ENCODE peak calls at places on chromosomes 7 and 10, in nine cellular contexts. One of them, this sample, is unnamed.
A peak's percentile ranks its signal among the peaks of the same experiment; 100 is the strongest.

GRCh38 chr7:33050425-33051318 is 11.9 kb downstream of the NT5C3A start:
- DNase-seq in neural progenitor cell: peak; percentile 33
- DNase-seq in tibial nerve: peak; percentile 58
- DNase-seq in Peyer's patch: no peak
- DNase-seq in cardiac muscle cell: peak; percentile 36
- DNase-seq in GM12878: no peak
- DNase-seq in hepatocyte: peak; percentile 56
- DNase-seq in AG04450: no peak
- DNase-seq in coronary artery: no peak
- DNase-seq in this sample: peak; percentile 53

GRCh38 chr7:34652784-34653183 is 5.2 kb upstream of the NPSR1 start:
- DNase-seq in AG04450: no peak
- DNase-seq in cardiac muscle cell: no peak
- DNase-seq in GM12878: no peak
- DNase-seq in tibial nerve: no peak
- DNase-seq in hepatocyte: peak; percentile 39
- DNase-seq in Peyer's patch: no peak
- DNase-seq in coronary artery: no peak
- DNase-seq in neural progenitor cell: no peak
- DNase-seq in this sample: no peak

GRCh38 chr10:35420827-35421552 is 84.7 kb downstream of the CCNY start:
- DNase-seq in cardiac muscle cell: no peak
- DNase-seq in coronary artery: no peak
- DNase-seq in tibial nerve: no peak
- DNase-seq in neural progenitor cell: no peak
- DNase-seq in GM12878: no peak
- DNase-seq in AG04450: no peak
- DNase-seq in hepatocyte: no peak
- DNase-seq in Peyer's patch: no peak
- DNase-seq in this sample: no peak

GRCh38 chr10:6037422-6037821 is 24.7 kb downstream of the IL2RA start:
- DNase-seq in coronary artery: no peak
- DNase-seq in AG04450: no peak
- DNase-seq in tibial nerve: no peak
- DNase-seq in GM12878: no peak
- DNase-seq in cardiac muscle cell: no peak
- DNase-seq in neural progenitor cell: no peak
- DNase-seq in Peyer's patch: no peak
- DNase-seq in hepatocyte: no peak
- DNase-seq in this sample: no peak

GRCh38 chr10:12782537-12782936 is 219.0 kb downstream of the CCDC3 start:
- DNase-seq in AG04450: no peak
- DNase-seq in cardiac muscle cell: peak; percentile 48
- DNase-seq in coronary artery: no peak
- DNase-seq in neural progenitor cell: peak; percentile 52
- DNase-seq in GM12878: no peak
- DNase-seq in tibial nerve: no peak
- DNase-seq in hepatocyte: peak; percentile 54
- DNase-seq in Peyer's patch: no peak
- DNase-seq in this sample: peak; percentile 54

GRCh38 chr10:70672165-70672992 is at the start of gene ADAMTS14:
- DNase-seq in neural progenitor cell: peak; percentile 80
- DNase-seq in Peyer's patch: no peak
- DNase-seq in cardiac muscle cell: peak; percentile 76
- DNase-seq in GM12878: no peak
- DNase-seq in tibial nerve: no peak
- DNase-seq in coronary artery: no peak
- DNase-seq in hepatocyte: peak; percentile 62
- DNase-seq in AG04450: no peak
- DNase-seq in this sample: no peak

GRCh38 chr7:46568420-46569116 is 647.5 kb upstream of the IGFBP3 start:
- DNase-seq in hepatocyte: no peak
- DNase-seq in GM12878: no peak
- DNase-seq in tibial nerve: no peak
- DNase-seq in AG04450: no peak
- DNase-seq in coronary artery: no peak
- DNase-seq in neural progenitor cell: no peak
- DNase-seq in cardiac muscle cell: no peak
- DNase-seq in Peyer's patch: peak; percentile 55
- DNase-seq in this sample: no peak

GRCh38 chr10:34489973-34490372 is 325.1 kb downstream of the PARD3 start:
- DNase-seq in hepatocyte: peak; percentile 41
- DNase-seq in GM12878: no peak
- DNase-seq in cardiac muscle cell: no peak
- DNase-seq in tibial nerve: no peak
- DNase-seq in AG04450: peak; percentile 8
- DNase-seq in neural progenitor cell: no peak
- DNase-seq in coronary artery: no peak
- DNase-seq in Peyer's patch: no peak
- DNase-seq in this sample: no peak

GRCh38 chr7:1639071-1639470 is 31.0 kb upstream of the ELFN1 start:
- DNase-seq in GM12878: no peak
- DNase-seq in tibial nerve: no peak
- DNase-seq in AG04450: no peak
- DNase-seq in neural progenitor cell: no peak
- DNase-seq in coronary artery: no peak
- DNase-seq in hepatocyte: no peak
- DNase-seq in Peyer's patch: peak; percentile 40
- DNase-seq in cardiac muscle cell: no peak
- DNase-seq in this sample: no peak

GRCh38 chr7:98996162-98996552 is 117.8 kb downstream of the TRRAP start:
- DNase-seq in Peyer's patch: no peak
- DNase-seq in coronary artery: no peak
- DNase-seq in hepatocyte: no peak
- DNase-seq in cardiac muscle cell: no peak
- DNase-seq in neural progenitor cell: no peak
- DNase-seq in tibial nerve: no peak
- DNase-seq in GM12878: peak; percentile 65
- DNase-seq in AG04450: no peak
- DNase-seq in this sample: peak; percentile 88

GRCh38 chr10:4131407-4132215 is 346.6 kb upstream of the KLF6 start:
- DNase-seq in neural progenitor cell: no peak
- DNase-seq in Peyer's patch: no peak
- DNase-seq in hepatocyte: peak; percentile 15
- DNase-seq in coronary artery: no peak
- DNase-seq in cardiac muscle cell: no peak
- DNase-seq in tibial nerve: no peak
- DNase-seq in AG04450: peak; percentile 65
- DNase-seq in GM12878: peak; percentile 66
- DNase-seq in this sample: peak; percentile 87

GRCh38 chr10:72259491-72260214 is 14.1 kb upstream of the DDIT4 start:
- DNase-seq in hepatocyte: peak; percentile 64
- DNase-seq in Peyer's patch: peak; percentile 55
- DNase-seq in cardiac muscle cell: no peak
- DNase-seq in tibial nerve: no peak
- DNase-seq in AG04450: no peak
- DNase-seq in GM12878: no peak
- DNase-seq in coronary artery: no peak
- DNase-seq in neural progenitor cell: no peak
- DNase-seq in this sample: peak; percentile 62

GRCh38 chr7:79452032-79452494 is 1.4 kb downstream of the MAGI2 start:
- DNase-seq in coronary artery: peak; percentile 93
- DNase-seq in AG04450: peak; percentile 53
- DNase-seq in hepatocyte: peak; percentile 93
- DNase-seq in Peyer's patch: peak; percentile 64
- DNase-seq in GM12878: no peak
- DNase-seq in cardiac muscle cell: peak; percentile 91
- DNase-seq in neural progenitor cell: peak; percentile 82
- DNase-seq in tibial nerve: peak; percentile 91
- DNase-seq in this sample: no peak

GRCh38 chr10:110355922-110356627 is 51.4 kb upstream of the SMNDC1 start:
- DNase-seq in tibial nerve: no peak
- DNase-seq in coronary artery: no peak
- DNase-seq in AG04450: no peak
- DNase-seq in neural progenitor cell: no peak
- DNase-seq in hepatocyte: no peak
- DNase-seq in GM12878: no peak
- DNase-seq in cardiac muscle cell: no peak
- DNase-seq in Peyer's patch: no peak
- DNase-seq in this sample: peak; percentile 72

GRCh38 chr10:110352930-110353243 is 48.2 kb upstream of the SMNDC1 start:
- DNase-seq in AG04450: no peak
- DNase-seq in neural progenitor cell: no peak
- DNase-seq in tibial nerve: no peak
- DNase-seq in cardiac muscle cell: no peak
- DNase-seq in coronary artery: no peak
- DNase-seq in Peyer's patch: no peak
- DNase-seq in GM12878: no peak
- DNase-seq in hepatocyte: no peak
- DNase-seq in this sample: no peak

GRCh38 chr10:110355181-110355831 is 50.6 kb upstream of the SMNDC1 start:
- DNase-seq in coronary artery: no peak
- DNase-seq in hepatocyte: no peak
- DNase-seq in cardiac muscle cell: no peak
- DNase-seq in tibial nerve: no peak
- DNase-seq in AG04450: no peak
- DNase-seq in Peyer's patch: no peak
- DNase-seq in GM12878: peak; percentile 58
- DNase-seq in neural progenitor cell: no peak
- DNase-seq in this sample: peak; percentile 87

GRCh38 chr10:110354322-110354766 is 49.6 kb upstream of the SMNDC1 start:
- DNase-seq in coronary artery: no peak
- DNase-seq in cardiac muscle cell: peak; percentile 87
- DNase-seq in hepatocyte: peak; percentile 84
- DNase-seq in AG04450: peak; percentile 59
- DNase-seq in tibial nerve: peak; percentile 85
- DNase-seq in neural progenitor cell: peak; percentile 87
- DNase-seq in Peyer's patch: peak; percentile 85
- DNase-seq in GM12878: peak; percentile 58
- DNase-seq in this sample: peak; percentile 86

DNA sequence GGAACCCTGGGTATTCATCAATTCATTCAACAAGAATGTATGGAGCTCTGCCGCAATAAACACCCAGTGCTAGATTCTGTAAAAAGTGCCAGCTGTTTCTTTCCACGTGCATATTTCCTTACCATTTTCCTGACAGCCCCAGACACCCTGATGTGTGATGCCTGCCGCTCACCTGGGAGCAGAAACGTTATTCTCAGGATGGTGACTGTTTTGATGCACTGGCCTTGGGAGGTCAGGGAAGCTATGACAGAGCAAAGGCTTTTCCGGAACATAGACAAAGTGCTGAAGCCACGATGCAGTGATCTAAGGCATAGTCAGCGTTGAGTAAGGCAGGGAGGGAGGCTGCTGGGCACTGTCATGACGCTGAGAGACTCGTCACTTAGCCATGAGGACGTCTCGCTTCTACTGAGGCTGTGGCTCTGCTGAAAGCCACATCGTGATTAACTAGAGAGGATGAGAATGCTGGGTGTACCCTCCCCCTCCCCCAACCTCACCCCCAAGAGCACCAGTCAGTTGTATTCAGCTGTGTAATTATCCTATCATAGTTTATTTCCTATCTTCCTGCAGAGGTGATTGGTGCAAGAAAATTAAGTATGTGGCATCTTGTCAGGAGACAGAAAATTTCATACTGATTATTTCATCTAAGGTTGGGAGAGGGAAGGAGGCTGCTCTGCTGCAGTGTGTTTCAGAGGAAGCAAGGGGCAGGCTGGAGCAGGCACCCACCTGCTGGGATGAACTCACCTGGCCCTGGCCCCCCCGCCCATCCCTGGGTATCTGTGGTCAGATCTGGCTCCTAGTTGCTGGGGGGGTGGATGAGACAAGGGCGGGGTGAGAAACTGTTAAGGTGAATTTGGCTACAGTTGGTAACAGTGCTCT is 48.8 kb upstream of the SMNDC1 start:
- DNase-seq in coronary artery: no peak
- DNase-seq in hepatocyte: peak; percentile 38
- DNase-seq in tibial nerve: no peak
- DNase-seq in Peyer's patch: no peak
- DNase-seq in AG04450: peak; percentile 74
- DNase-seq in GM12878: no peak
- DNase-seq in neural progenitor cell: peak; percentile 31
- DNase-seq in cardiac muscle cell: peak; percentile 19
- DNase-seq in this sample: no peak
- TF ChIP-seq CTCF in coronary artery: no peak
- TF ChIP-seq CTCF in hepatocyte: peak; percentile 6
- TF ChIP-seq CTCF in tibial nerve: no peak
- TF ChIP-seq CTCF in Peyer's patch: no peak
- TF ChIP-seq CTCF in AG04450: peak; percentile 28
- TF ChIP-seq CTCF in GM12878: no peak
- TF ChIP-seq CTCF in neural progenitor cell: no peak
- TF ChIP-seq CTCF in cardiac muscle cell: no peak
- TF ChIP-seq CTCF in this sample: no peak

GRCh38 chr10:63206576-63206975 is 73.4 kb downstream of the NRBF2 start:
- DNase-seq in tibial nerve: no peak
- DNase-seq in AG04450: no peak
- DNase-seq in GM12878: no peak
- DNase-seq in neural progenitor cell: no peak
- DNase-seq in hepatocyte: no peak
- DNase-seq in coronary artery: no peak
- DNase-seq in Peyer's patch: no peak
- DNase-seq in cardiac muscle cell: no peak
- DNase-seq in this sample: peak; percentile 57
- H3K4me3 ChIP-seq in tibial nerve: no peak overlapping the region
- H3K4me3 ChIP-seq in AG04450: no peak overlapping the region
- H3K4me3 ChIP-seq in GM12878: no peak overlapping the region
- H3K4me3 ChIP-seq in neural progenitor cell: no peak overlapping the region
- H3K4me3 ChIP-seq in hepatocyte: no peak overlapping the region
- H3K4me3 ChIP-seq in coronary artery: no peak overlapping the region
- H3K4me3 ChIP-seq in Peyer's patch: no peak overlapping the region
- H3K4me3 ChIP-seq in cardiac muscle cell: no peak overlapping the region
- H3K4me3 ChIP-seq in this sample: peak overlapping the region; percentile 23

DNA sequence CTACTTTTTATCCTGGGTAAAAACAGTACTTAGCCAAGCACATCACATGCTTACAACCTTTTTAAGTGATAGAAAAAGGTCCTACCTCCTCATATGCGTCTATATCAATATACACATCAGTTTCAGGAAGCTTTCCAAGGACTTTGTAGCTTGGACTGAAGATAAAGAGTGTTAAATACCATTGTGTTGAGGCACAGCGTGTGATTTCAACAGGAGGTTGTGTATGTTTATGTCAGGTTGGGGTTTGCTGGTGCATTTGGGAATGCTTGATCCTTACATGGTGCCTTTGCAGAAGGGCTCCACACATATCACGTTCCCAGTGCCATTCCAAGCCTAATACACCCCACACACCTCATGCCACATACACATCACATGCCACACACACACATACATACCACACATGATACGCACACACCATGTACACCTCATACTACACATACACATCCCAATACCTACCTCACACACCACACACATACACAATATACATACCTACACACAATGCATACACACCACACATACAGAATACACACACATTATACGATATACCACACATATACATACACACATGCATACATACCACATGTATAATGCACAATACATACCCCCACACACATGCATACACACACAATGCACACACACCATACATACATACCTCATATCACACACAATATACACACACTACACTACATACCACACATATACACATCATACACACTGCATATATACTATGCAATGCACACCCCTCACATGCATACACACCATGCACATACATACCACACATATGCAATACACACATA is 33.1 kb downstream of the PSMC2 start:
- DNase-seq in tibial nerve: no peak
- DNase-seq in GM12878: no peak
- DNase-seq in coronary artery: no peak
- DNase-seq in cardiac muscle cell: no peak
- DNase-seq in Peyer's patch: no peak
- DNase-seq in hepatocyte: peak; percentile 24
- DNase-seq in AG04450: peak; percentile 11
- DNase-seq in neural progenitor cell: no peak
- DNase-seq in this sample: no peak
- TF ChIP-seq CTCF in tibial nerve: no peak
- TF ChIP-seq CTCF in GM12878: no peak
- TF ChIP-seq CTCF in coronary artery: no peak
- TF ChIP-seq CTCF in cardiac muscle cell: no peak
- TF ChIP-seq CTCF in Peyer's patch: no peak
- TF ChIP-seq CTCF in hepatocyte: no peak
- TF ChIP-seq CTCF in AG04450: no peak
- TF ChIP-seq CTCF in neural progenitor cell: no peak
- TF ChIP-seq CTCF in this sample: no peak

GRCh38 chr10:99913831-99914235 is 95.9 kb downstream of the DNMBP start:
- DNase-seq in cardiac muscle cell: peak; percentile 91
- DNase-seq in tibial nerve: no peak
- DNase-seq in Peyer's patch: peak; percentile 58
- DNase-seq in hepatocyte: peak; percentile 45
- DNase-seq in GM12878: no peak
- DNase-seq in coronary artery: no peak
- DNase-seq in neural progenitor cell: peak; percentile 96
- DNase-seq in AG04450: no peak
- DNase-seq in this sample: no peak
- H3K4me3 ChIP-seq in cardiac muscle cell: peak overlapping the region; percentile 58
- H3K4me3 ChIP-seq in tibial nerve: no peak overlapping the region
- H3K4me3 ChIP-seq in Peyer's patch: no peak overlapping the region
- H3K4me3 ChIP-seq in hepatocyte: no peak overlapping the region
- H3K4me3 ChIP-seq in GM12878: no peak overlapping the region
- H3K4me3 ChIP-seq in coronary artery: no peak overlapping the region
- H3K4me3 ChIP-seq in neural progenitor cell: peak overlapping the region; percentile 91
- H3K4me3 ChIP-seq in AG04450: no peak overlapping the region
- H3K4me3 ChIP-seq in this sample: no peak overlapping the region